ENCODE peak calls at places on chromosomes 7 and 10, in ten cellular contexts. One of them, this sample, is unnamed.

GRCh38 chr10:4359003-4359402 is 467.0 kb upstream of the AKR1E2 start:
- DNase-seq in activated naive CD8-positive, alpha-beta T cell treated with anti-CD3 and anti-CD28 coated beads, Interleukin-2, amount 50 U/mL, for 24 hours: no peak
- DNase-seq in fibroblast of mammary gland: peak
- DNase-seq in NCI-H460: no peak
- DNase-seq in lower lobe of right lung: no peak
- DNase-seq in stimulated activated CD4-positive, alpha-beta T cell treated with anti-CD3 and anti-CD28 coated beads, Interleukin-12 subunit alpha, Interleukin-12 subunit beta, amount 100 ng/mL, for 4 hours: no peak
- DNase-seq in esophagus squamous epithelium: no peak
- DNase-seq in CD8-positive, alpha-beta memory T cell: no peak
- DNase-seq in stimulated activated CD8-positive, alpha-beta memory T cell treated with anti-CD3 and anti-CD28 coated beads, Interleukin-4, amount 100 ng/mL, for 1 hour: no peak
- DNase-seq in NCI-H226: no peak
- DNase-seq in this sample: no peak

GRCh38 chr7:78702770-78703169 is 750.7 kb downstream of the MAGI2 start:
- DNase-seq in NCI-H226: peak
- DNase-seq in fibroblast of mammary gland: peak
- DNase-seq in NCI-H460: no peak
- DNase-seq in esophagus squamous epithelium: no peak
- DNase-seq in activated naive CD8-positive, alpha-beta T cell treated with anti-CD3 and anti-CD28 coated beads, Interleukin-2, amount 50 U/mL, for 24 hours: no peak
- DNase-seq in stimulated activated CD4-positive, alpha-beta T cell treated with anti-CD3 and anti-CD28 coated beads, Interleukin-12 subunit alpha, Interleukin-12 subunit beta, amount 100 ng/mL, for 4 hours: no peak
- DNase-seq in CD8-positive, alpha-beta memory T cell: no peak
- DNase-seq in stimulated activated CD8-positive, alpha-beta memory T cell treated with anti-CD3 and anti-CD28 coated beads, Interleukin-4, amount 100 ng/mL, for 1 hour: no peak
- DNase-seq in lower lobe of right lung: no peak
- DNase-seq in this sample: no peak

GRCh38 chr10:67668448-67668847 is 27.5 kb downstream of the CTNNA3 start:
- DNase-seq in lower lobe of right lung: no peak
- DNase-seq in activated naive CD8-positive, alpha-beta T cell treated with anti-CD3 and anti-CD28 coated beads, Interleukin-2, amount 50 U/mL, for 24 hours: no peak
- DNase-seq in fibroblast of mammary gland: peak
- DNase-seq in NCI-H460: no peak
- DNase-seq in esophagus squamous epithelium: no peak
- DNase-seq in stimulated activated CD4-positive, alpha-beta T cell treated with anti-CD3 and anti-CD28 coated beads, Interleukin-12 subunit alpha, Interleukin-12 subunit beta, amount 100 ng/mL, for 4 hours: no peak
- DNase-seq in NCI-H226: no peak
- DNase-seq in CD8-positive, alpha-beta memory T cell: no peak
- DNase-seq in stimulated activated CD8-positive, alpha-beta memory T cell treated with anti-CD3 and anti-CD28 coated beads, Interleukin-4, amount 100 ng/mL, for 1 hour: no peak
- DNase-seq in this sample: no peak

GRCh38 chr7:3210531-3210930 is 90.5 kb upstream of the SDK1 start:
- DNase-seq in CD8-positive, alpha-beta memory T cell: no peak
- DNase-seq in NCI-H460: no peak
- DNase-seq in stimulated activated CD4-positive, alpha-beta T cell treated with anti-CD3 and anti-CD28 coated beads, Interleukin-12 subunit alpha, Interleukin-12 subunit beta, amount 100 ng/mL, for 4 hours: no peak
- DNase-seq in NCI-H226: no peak
- DNase-seq in activated naive CD8-positive, alpha-beta T cell treated with anti-CD3 and anti-CD28 coated beads, Interleukin-2, amount 50 U/mL, for 24 hours: no peak
- DNase-seq in fibroblast of mammary gland: no peak
- DNase-seq in esophagus squamous epithelium: no peak
- DNase-seq in stimulated activated CD8-positive, alpha-beta memory T cell treated with anti-CD3 and anti-CD28 coated beads, Interleukin-4, amount 100 ng/mL, for 1 hour: no peak
- DNase-seq in lower lobe of right lung: no peak
- DNase-seq in this sample: no peak

GRCh38 chr10:33657154-33657900 is 322.9 kb upstream of the NRP1 start:
- DNase-seq in esophagus squamous epithelium: no peak
- DNase-seq in stimulated activated CD4-positive, alpha-beta T cell treated with anti-CD3 and anti-CD28 coated beads, Interleukin-12 subunit alpha, Interleukin-12 subunit beta, amount 100 ng/mL, for 4 hours: no peak
- DNase-seq in NCI-H460: no peak
- DNase-seq in NCI-H226: no peak
- DNase-seq in CD8-positive, alpha-beta memory T cell: no peak
- DNase-seq in stimulated activated CD8-positive, alpha-beta memory T cell treated with anti-CD3 and anti-CD28 coated beads, Interleukin-4, amount 100 ng/mL, for 1 hour: no peak
- DNase-seq in fibroblast of mammary gland: peak
- DNase-seq in lower lobe of right lung: no peak
- DNase-seq in activated naive CD8-positive, alpha-beta T cell treated with anti-CD3 and anti-CD28 coated beads, Interleukin-2, amount 50 U/mL, for 24 hours: no peak
- DNase-seq in this sample: no peak

GRCh38 chr7:74138334-74138867 is 35.8 kb upstream of the EIF4H start:
- DNase-seq in fibroblast of mammary gland: no peak
- DNase-seq in CD8-positive, alpha-beta memory T cell: no peak
- DNase-seq in lower lobe of right lung: no peak
- DNase-seq in NCI-H460: no peak
- DNase-seq in esophagus squamous epithelium: no peak
- DNase-seq in stimulated activated CD4-positive, alpha-beta T cell treated with anti-CD3 and anti-CD28 coated beads, Interleukin-12 subunit alpha, Interleukin-12 subunit beta, amount 100 ng/mL, for 4 hours: no peak
- DNase-seq in NCI-H226: no peak
- DNase-seq in stimulated activated CD8-positive, alpha-beta memory T cell treated with anti-CD3 and anti-CD28 coated beads, Interleukin-4, amount 100 ng/mL, for 1 hour: no peak
- DNase-seq in activated naive CD8-positive, alpha-beta T cell treated with anti-CD3 and anti-CD28 coated beads, Interleukin-2, amount 50 U/mL, for 24 hours: no peak
- DNase-seq in this sample: no peak

GRCh38 chr7:46163245-46163644 is 242.2 kb upstream of the IGFBP3 start:
- DNase-seq in NCI-H460: no peak
- DNase-seq in stimulated activated CD4-positive, alpha-beta T cell treated with anti-CD3 and anti-CD28 coated beads, Interleukin-12 subunit alpha, Interleukin-12 subunit beta, amount 100 ng/mL, for 4 hours: no peak
- DNase-seq in NCI-H226: no peak
- DNase-seq in stimulated activated CD8-positive, alpha-beta memory T cell treated with anti-CD3 and anti-CD28 coated beads, Interleukin-4, amount 100 ng/mL, for 1 hour: no peak
- DNase-seq in lower lobe of right lung: no peak
- DNase-seq in fibroblast of mammary gland: no peak
- DNase-seq in esophagus squamous epithelium: no peak
- DNase-seq in CD8-positive, alpha-beta memory T cell: no peak
- DNase-seq in activated naive CD8-positive, alpha-beta T cell treated with anti-CD3 and anti-CD28 coated beads, Interleukin-2, amount 50 U/mL, for 24 hours: no peak
- DNase-seq in this sample: no peak

GRCh38 chr10:34116220-34116623 is 698.9 kb downstream of the PARD3 start:
- DNase-seq in CD8-positive, alpha-beta memory T cell: no peak
- DNase-seq in fibroblast of mammary gland: no peak
- DNase-seq in stimulated activated CD8-positive, alpha-beta memory T cell treated with anti-CD3 and anti-CD28 coated beads, Interleukin-4, amount 100 ng/mL, for 1 hour: no peak
- DNase-seq in lower lobe of right lung: no peak
- DNase-seq in NCI-H460: no peak
- DNase-seq in NCI-H226: no peak
- DNase-seq in activated naive CD8-positive, alpha-beta T cell treated with anti-CD3 and anti-CD28 coated beads, Interleukin-2, amount 50 U/mL, for 24 hours: no peak
- DNase-seq in esophagus squamous epithelium: no peak
- DNase-seq in stimulated activated CD4-positive, alpha-beta T cell treated with anti-CD3 and anti-CD28 coated beads, Interleukin-12 subunit alpha, Interleukin-12 subunit beta, amount 100 ng/mL, for 4 hours: no peak
- DNase-seq in this sample: no peak

GRCh38 chr7:155803418-155804376 is 8.6 kb downstream of the SHH start:
- DNase-seq in fibroblast of mammary gland: no peak
- DNase-seq in stimulated activated CD8-positive, alpha-beta memory T cell treated with anti-CD3 and anti-CD28 coated beads, Interleukin-4, amount 100 ng/mL, for 1 hour: no peak
- DNase-seq in activated naive CD8-positive, alpha-beta T cell treated with anti-CD3 and anti-CD28 coated beads, Interleukin-2, amount 50 U/mL, for 24 hours: no peak
- DNase-seq in CD8-positive, alpha-beta memory T cell: peak
- DNase-seq in NCI-H226: no peak
- DNase-seq in NCI-H460: peak
- DNase-seq in stimulated activated CD4-positive, alpha-beta T cell treated with anti-CD3 and anti-CD28 coated beads, Interleukin-12 subunit alpha, Interleukin-12 subunit beta, amount 100 ng/mL, for 4 hours: no peak
- DNase-seq in lower lobe of right lung: peak
- DNase-seq in esophagus squamous epithelium: no peak
- DNase-seq in this sample: peak

GRCh38 chr7:43196379-43196778 is 83.9 kb downstream of the HECW1 start:
- DNase-seq in stimulated activated CD8-positive, alpha-beta memory T cell treated with anti-CD3 and anti-CD28 coated beads, Interleukin-4, amount 100 ng/mL, for 1 hour: no peak
- DNase-seq in stimulated activated CD4-positive, alpha-beta T cell treated with anti-CD3 and anti-CD28 coated beads, Interleukin-12 subunit alpha, Interleukin-12 subunit beta, amount 100 ng/mL, for 4 hours: no peak
- DNase-seq in fibroblast of mammary gland: peak
- DNase-seq in lower lobe of right lung: no peak
- DNase-seq in esophagus squamous epithelium: no peak
- DNase-seq in NCI-H460: no peak
- DNase-seq in activated naive CD8-positive, alpha-beta T cell treated with anti-CD3 and anti-CD28 coated beads, Interleukin-2, amount 50 U/mL, for 24 hours: no peak
- DNase-seq in CD8-positive, alpha-beta memory T cell: no peak
- DNase-seq in NCI-H226: no peak
- DNase-seq in this sample: no peak

GRCh38 chr7:44631458-44632115 is 25.2 kb downstream of the OGDH start:
- DNase-seq in NCI-H460: no peak
- DNase-seq in esophagus squamous epithelium: no peak
- DNase-seq in activated naive CD8-positive, alpha-beta T cell treated with anti-CD3 and anti-CD28 coated beads, Interleukin-2, amount 50 U/mL, for 24 hours: no peak
- DNase-seq in stimulated activated CD4-positive, alpha-beta T cell treated with anti-CD3 and anti-CD28 coated beads, Interleukin-12 subunit alpha, Interleukin-12 subunit beta, amount 100 ng/mL, for 4 hours: no peak
- DNase-seq in CD8-positive, alpha-beta memory T cell: peak
- DNase-seq in NCI-H226: no peak
- DNase-seq in fibroblast of mammary gland: no peak
- DNase-seq in lower lobe of right lung: no peak
- DNase-seq in stimulated activated CD8-positive, alpha-beta memory T cell treated with anti-CD3 and anti-CD28 coated beads, Interleukin-4, amount 100 ng/mL, for 1 hour: no peak
- DNase-seq in this sample: no peak

GRCh38 chr10:117004238-117004626 is 755 bp downstream of the SHTN1 start:
- DNase-seq in stimulated activated CD8-positive, alpha-beta memory T cell treated with anti-CD3 and anti-CD28 coated beads, Interleukin-4, amount 100 ng/mL, for 1 hour: no peak
- DNase-seq in NCI-H460: peak
- DNase-seq in NCI-H226: no peak
- DNase-seq in fibroblast of mammary gland: peak
- DNase-seq in esophagus squamous epithelium: no peak
- DNase-seq in lower lobe of right lung: no peak
- DNase-seq in activated naive CD8-positive, alpha-beta T cell treated with anti-CD3 and anti-CD28 coated beads, Interleukin-2, amount 50 U/mL, for 24 hours: no peak
- DNase-seq in CD8-positive, alpha-beta memory T cell: no peak
- DNase-seq in stimulated activated CD4-positive, alpha-beta T cell treated with anti-CD3 and anti-CD28 coated beads, Interleukin-12 subunit alpha, Interleukin-12 subunit beta, amount 100 ng/mL, for 4 hours: no peak
- DNase-seq in this sample: no peak

GRCh38 chr7:27910341-27910740 is 170.4 kb downstream of the TAX1BP1 start:
- DNase-seq in CD8-positive, alpha-beta memory T cell: no peak
- DNase-seq in lower lobe of right lung: no peak
- DNase-seq in stimulated activated CD8-positive, alpha-beta memory T cell treated with anti-CD3 and anti-CD28 coated beads, Interleukin-4, amount 100 ng/mL, for 1 hour: no peak
- DNase-seq in NCI-H460: no peak
- DNase-seq in esophagus squamous epithelium: no peak
- DNase-seq in fibroblast of mammary gland: no peak
- DNase-seq in stimulated activated CD4-positive, alpha-beta T cell treated with anti-CD3 and anti-CD28 coated beads, Interleukin-12 subunit alpha, Interleukin-12 subunit beta, amount 100 ng/mL, for 4 hours: no peak
- DNase-seq in NCI-H226: no peak
- DNase-seq in activated naive CD8-positive, alpha-beta T cell treated with anti-CD3 and anti-CD28 coated beads, Interleukin-2, amount 50 U/mL, for 24 hours: no peak
- DNase-seq in this sample: no peak

GRCh38 chr10:79248341-79248931 is 98.8 kb upstream of the PPIF start:
- DNase-seq in NCI-H460: no peak
- DNase-seq in NCI-H226: no peak
- DNase-seq in activated naive CD8-positive, alpha-beta T cell treated with anti-CD3 and anti-CD28 coated beads, Interleukin-2, amount 50 U/mL, for 24 hours: peak
- DNase-seq in CD8-positive, alpha-beta memory T cell: no peak
- DNase-seq in fibroblast of mammary gland: no peak
- DNase-seq in stimulated activated CD8-positive, alpha-beta memory T cell treated with anti-CD3 and anti-CD28 coated beads, Interleukin-4, amount 100 ng/mL, for 1 hour: no peak
- DNase-seq in esophagus squamous epithelium: no peak
- DNase-seq in lower lobe of right lung: peak
- DNase-seq in stimulated activated CD4-positive, alpha-beta T cell treated with anti-CD3 and anti-CD28 coated beads, Interleukin-12 subunit alpha, Interleukin-12 subunit beta, amount 100 ng/mL, for 4 hours: no peak
- DNase-seq in this sample: no peak

GRCh38 chr7:148334959-148335577 is 255.5 kb upstream of the C7orf33 start:
- DNase-seq in NCI-H460: no peak
- DNase-seq in fibroblast of mammary gland: peak
- DNase-seq in stimulated activated CD4-positive, alpha-beta T cell treated with anti-CD3 and anti-CD28 coated beads, Interleukin-12 subunit alpha, Interleukin-12 subunit beta, amount 100 ng/mL, for 4 hours: no peak
- DNase-seq in CD8-positive, alpha-beta memory T cell: no peak
- DNase-seq in lower lobe of right lung: no peak
- DNase-seq in activated naive CD8-positive, alpha-beta T cell treated with anti-CD3 and anti-CD28 coated beads, Interleukin-2, amount 50 U/mL, for 24 hours: no peak
- DNase-seq in NCI-H226: no peak
- DNase-seq in stimulated activated CD8-positive, alpha-beta memory T cell treated with anti-CD3 and anti-CD28 coated beads, Interleukin-4, amount 100 ng/mL, for 1 hour: no peak
- DNase-seq in esophagus squamous epithelium: no peak
- DNase-seq in this sample: no peak

GRCh38 chr10:44065788-44066075 is 319.2 kb downstream of the CXCL12 start:
- DNase-seq in stimulated activated CD8-positive, alpha-beta memory T cell treated with anti-CD3 and anti-CD28 coated beads, Interleukin-4, amount 100 ng/mL, for 1 hour: no peak
- DNase-seq in activated naive CD8-positive, alpha-beta T cell treated with anti-CD3 and anti-CD28 coated beads, Interleukin-2, amount 50 U/mL, for 24 hours: no peak
- DNase-seq in lower lobe of right lung: no peak
- DNase-seq in fibroblast of mammary gland: no peak
- DNase-seq in NCI-H226: no peak
- DNase-seq in CD8-positive, alpha-beta memory T cell: no peak
- DNase-seq in NCI-H460: no peak
- DNase-seq in stimulated activated CD4-positive, alpha-beta T cell treated with anti-CD3 and anti-CD28 coated beads, Interleukin-12 subunit alpha, Interleukin-12 subunit beta, amount 100 ng/mL, for 4 hours: no peak
- DNase-seq in esophagus squamous epithelium: no peak
- DNase-seq in this sample: no peak

GRCh38 chr10:88553116-88553752 is 29.9 kb downstream of the RNLS start:
- DNase-seq in fibroblast of mammary gland: peak
- DNase-seq in lower lobe of right lung: no peak
- DNase-seq in NCI-H460: peak
- DNase-seq in stimulated activated CD4-positive, alpha-beta T cell treated with anti-CD3 and anti-CD28 coated beads, Interleukin-12 subunit alpha, Interleukin-12 subunit beta, amount 100 ng/mL, for 4 hours: peak
- DNase-seq in CD8-positive, alpha-beta memory T cell: peak
- DNase-seq in esophagus squamous epithelium: no peak
- DNase-seq in stimulated activated CD8-positive, alpha-beta memory T cell treated with anti-CD3 and anti-CD28 coated beads, Interleukin-4, amount 100 ng/mL, for 1 hour: no peak
- DNase-seq in activated naive CD8-positive, alpha-beta T cell treated with anti-CD3 and anti-CD28 coated beads, Interleukin-2, amount 50 U/mL, for 24 hours: peak
- DNase-seq in NCI-H226: peak
- DNase-seq in this sample: no peak

GRCh38 chr7:20185988-20186387 is 31.2 kb downstream of the MACC1 start:
- DNase-seq in activated naive CD8-positive, alpha-beta T cell treated with anti-CD3 and anti-CD28 coated beads, Interleukin-2, amount 50 U/mL, for 24 hours: no peak
- DNase-seq in CD8-positive, alpha-beta memory T cell: no peak
- DNase-seq in esophagus squamous epithelium: no peak
- DNase-seq in NCI-H226: no peak
- DNase-seq in lower lobe of right lung: no peak
- DNase-seq in stimulated activated CD4-positive, alpha-beta T cell treated with anti-CD3 and anti-CD28 coated beads, Interleukin-12 subunit alpha, Interleukin-12 subunit beta, amount 100 ng/mL, for 4 hours: no peak
- DNase-seq in NCI-H460: no peak
- DNase-seq in stimulated activated CD8-positive, alpha-beta memory T cell treated with anti-CD3 and anti-CD28 coated beads, Interleukin-4, amount 100 ng/mL, for 1 hour: no peak
- DNase-seq in fibroblast of mammary gland: no peak
- DNase-seq in this sample: no peak

GRCh38 chr7:148277042-148277660 is 313.4 kb upstream of the C7orf33 start:
- DNase-seq in esophagus squamous epithelium: no peak
- DNase-seq in fibroblast of mammary gland: no peak
- DNase-seq in activated naive CD8-positive, alpha-beta T cell treated with anti-CD3 and anti-CD28 coated beads, Interleukin-2, amount 50 U/mL, for 24 hours: no peak
- DNase-seq in stimulated activated CD4-positive, alpha-beta T cell treated with anti-CD3 and anti-CD28 coated beads, Interleukin-12 subunit alpha, Interleukin-12 subunit beta, amount 100 ng/mL, for 4 hours: no peak
- DNase-seq in NCI-H226: no peak
- DNase-seq in stimulated activated CD8-positive, alpha-beta memory T cell treated with anti-CD3 and anti-CD28 coated beads, Interleukin-4, amount 100 ng/mL, for 1 hour: no peak
- DNase-seq in CD8-positive, alpha-beta memory T cell: no peak
- DNase-seq in lower lobe of right lung: no peak
- DNase-seq in NCI-H460: no peak
- DNase-seq in this sample: no peak

GRCh38 chr7:77331938-77332695 is 84.0 kb downstream of the GSAP start:
- DNase-seq in lower lobe of right lung: peak
- DNase-seq in CD8-positive, alpha-beta memory T cell: peak
- DNase-seq in NCI-H226: peak
- DNase-seq in esophagus squamous epithelium: no peak
- DNase-seq in fibroblast of mammary gland: peak
- DNase-seq in stimulated activated CD4-positive, alpha-beta T cell treated with anti-CD3 and anti-CD28 coated beads, Interleukin-12 subunit alpha, Interleukin-12 subunit beta, amount 100 ng/mL, for 4 hours: peak
- DNase-seq in NCI-H460: peak
- DNase-seq in activated naive CD8-positive, alpha-beta T cell treated with anti-CD3 and anti-CD28 coated beads, Interleukin-2, amount 50 U/mL, for 24 hours: peak
- DNase-seq in stimulated activated CD8-positive, alpha-beta memory T cell treated with anti-CD3 and anti-CD28 coated beads, Interleukin-4, amount 100 ng/mL, for 1 hour: no peak
- DNase-seq in this sample: no peak

GRCh38 chr10:32256613-32257437 is 90.1 kb downstream of the EPC1 start:
- DNase-seq in fibroblast of mammary gland: peak
- DNase-seq in NCI-H460: peak
- DNase-seq in activated naive CD8-positive, alpha-beta T cell treated with anti-CD3 and anti-CD28 coated beads, Interleukin-2, amount 50 U/mL, for 24 hours: peak
- DNase-seq in NCI-H226: no peak
- DNase-seq in stimulated activated CD8-positive, alpha-beta memory T cell treated with anti-CD3 and anti-CD28 coated beads, Interleukin-4, amount 100 ng/mL, for 1 hour: peak
- DNase-seq in esophagus squamous epithelium: no peak
- DNase-seq in lower lobe of right lung: peak
- DNase-seq in CD8-positive, alpha-beta memory T cell: peak
- DNase-seq in stimulated activated CD4-positive, alpha-beta T cell treated with anti-CD3 and anti-CD28 coated beads, Interleukin-12 subunit alpha, Interleukin-12 subunit beta, amount 100 ng/mL, for 4 hours: peak
- DNase-seq in this sample: no peak

GRCh38 chr7:13179011-13179574 is 491.7 kb downstream of the ARL4A start:
- DNase-seq in lower lobe of right lung: no peak
- DNase-seq in stimulated activated CD8-positive, alpha-beta memory T cell treated with anti-CD3 and anti-CD28 coated beads, Interleukin-4, amount 100 ng/mL, for 1 hour: no peak
- DNase-seq in NCI-H226: peak
- DNase-seq in activated naive CD8-positive, alpha-beta T cell treated with anti-CD3 and anti-CD28 coated beads, Interleukin-2, amount 50 U/mL, for 24 hours: no peak
- DNase-seq in CD8-positive, alpha-beta memory T cell: no peak
- DNase-seq in NCI-H460: no peak
- DNase-seq in fibroblast of mammary gland: peak
- DNase-seq in stimulated activated CD4-positive, alpha-beta T cell treated with anti-CD3 and anti-CD28 coated beads, Interleukin-12 subunit alpha, Interleukin-12 subunit beta, amount 100 ng/mL, for 4 hours: no peak
- DNase-seq in esophagus squamous epithelium: no peak
- DNase-seq in this sample: no peak

GRCh38 chr7:120170849-120171248 is 102.1 kb upstream of the KCND2 start:
- DNase-seq in NCI-H460: no peak
- DNase-seq in stimulated activated CD8-positive, alpha-beta memory T cell treated with anti-CD3 and anti-CD28 coated beads, Interleukin-4, amount 100 ng/mL, for 1 hour: no peak
- DNase-seq in lower lobe of right lung: no peak
- DNase-seq in NCI-H226: peak
- DNase-seq in stimulated activated CD4-positive, alpha-beta T cell treated with anti-CD3 and anti-CD28 coated beads, Interleukin-12 subunit alpha, Interleukin-12 subunit beta, amount 100 ng/mL, for 4 hours: no peak
- DNase-seq in activated naive CD8-positive, alpha-beta T cell treated with anti-CD3 and anti-CD28 coated beads, Interleukin-2, amount 50 U/mL, for 24 hours: no peak
- DNase-seq in esophagus squamous epithelium: no peak
- DNase-seq in fibroblast of mammary gland: peak
- DNase-seq in CD8-positive, alpha-beta memory T cell: no peak
- DNase-seq in this sample: no peak

GRCh38 chr10:23702977-23703414 is 264.1 kb downstream of the OTUD1 start:
- DNase-seq in NCI-H226: peak
- DNase-seq in NCI-H460: peak
- DNase-seq in stimulated activated CD4-positive, alpha-beta T cell treated with anti-CD3 and anti-CD28 coated beads, Interleukin-12 subunit alpha, Interleukin-12 subunit beta, amount 100 ng/mL, for 4 hours: peak
- DNase-seq in fibroblast of mammary gland: peak
- DNase-seq in activated naive CD8-positive, alpha-beta T cell treated with anti-CD3 and anti-CD28 coated beads, Interleukin-2, amount 50 U/mL, for 24 hours: peak
- DNase-seq in esophagus squamous epithelium: no peak
- DNase-seq in lower lobe of right lung: peak
- DNase-seq in CD8-positive, alpha-beta memory T cell: peak
- DNase-seq in stimulated activated CD8-positive, alpha-beta memory T cell treated with anti-CD3 and anti-CD28 coated beads, Interleukin-4, amount 100 ng/mL, for 1 hour: no peak
- DNase-seq in this sample: peak

GRCh38 chr10:131356442-131356841 is 44.9 kb upstream of the TCERG1L start:
- DNase-seq in lower lobe of right lung: no peak
- DNase-seq in activated naive CD8-positive, alpha-beta T cell treated with anti-CD3 and anti-CD28 coated beads, Interleukin-2, amount 50 U/mL, for 24 hours: no peak
- DNase-seq in NCI-H460: no peak
- DNase-seq in NCI-H226: no peak
- DNase-seq in stimulated activated CD8-positive, alpha-beta memory T cell treated with anti-CD3 and anti-CD28 coated beads, Interleukin-4, amount 100 ng/mL, for 1 hour: no peak
- DNase-seq in stimulated activated CD4-positive, alpha-beta T cell treated with anti-CD3 and anti-CD28 coated beads, Interleukin-12 subunit alpha, Interleukin-12 subunit beta, amount 100 ng/mL, for 4 hours: no peak
- DNase-seq in esophagus squamous epithelium: no peak
- DNase-seq in fibroblast of mammary gland: no peak
- DNase-seq in CD8-positive, alpha-beta memory T cell: no peak
- DNase-seq in this sample: no peak

GRCh38 chr7:50266893-50267386 is 37.6 kb upstream of the IKZF1 start:
- DNase-seq in NCI-H226: no peak
- DNase-seq in activated naive CD8-positive, alpha-beta T cell treated with anti-CD3 and anti-CD28 coated beads, Interleukin-2, amount 50 U/mL, for 24 hours: peak
- DNase-seq in NCI-H460: no peak
- DNase-seq in stimulated activated CD8-positive, alpha-beta memory T cell treated with anti-CD3 and anti-CD28 coated beads, Interleukin-4, amount 100 ng/mL, for 1 hour: peak
- DNase-seq in esophagus squamous epithelium: no peak
- DNase-seq in lower lobe of right lung: peak
- DNase-seq in CD8-positive, alpha-beta memory T cell: peak
- DNase-seq in stimulated activated CD4-positive, alpha-beta T cell treated with anti-CD3 and anti-CD28 coated beads, Interleukin-12 subunit alpha, Interleukin-12 subunit beta, amount 100 ng/mL, for 4 hours: peak
- DNase-seq in fibroblast of mammary gland: no peak
- DNase-seq in this sample: no peak

GRCh38 chr7:148238926-148239325 is 351.6 kb upstream of the C7orf33 start:
- DNase-seq in activated naive CD8-positive, alpha-beta T cell treated with anti-CD3 and anti-CD28 coated beads, Interleukin-2, amount 50 U/mL, for 24 hours: no peak
- DNase-seq in NCI-H460: no peak
- DNase-seq in NCI-H226: no peak
- DNase-seq in fibroblast of mammary gland: no peak
- DNase-seq in stimulated activated CD8-positive, alpha-beta memory T cell treated with anti-CD3 and anti-CD28 coated beads, Interleukin-4, amount 100 ng/mL, for 1 hour: no peak
- DNase-seq in CD8-positive, alpha-beta memory T cell: no peak
- DNase-seq in esophagus squamous epithelium: no peak
- DNase-seq in lower lobe of right lung: no peak
- DNase-seq in stimulated activated CD4-positive, alpha-beta T cell treated with anti-CD3 and anti-CD28 coated beads, Interleukin-12 subunit alpha, Interleukin-12 subunit beta, amount 100 ng/mL, for 4 hours: no peak
- DNase-seq in this sample: no peak

GRCh38 chr7:69367785-69368184 is 230.5 kb upstream of the AUTS2 start:
- DNase-seq in activated naive CD8-positive, alpha-beta T cell treated with anti-CD3 and anti-CD28 coated beads, Interleukin-2, amount 50 U/mL, for 24 hours: no peak
- DNase-seq in esophagus squamous epithelium: no peak
- DNase-seq in stimulated activated CD4-positive, alpha-beta T cell treated with anti-CD3 and anti-CD28 coated beads, Interleukin-12 subunit alpha, Interleukin-12 subunit beta, amount 100 ng/mL, for 4 hours: no peak
- DNase-seq in NCI-H226: peak
- DNase-seq in CD8-positive, alpha-beta memory T cell: no peak
- DNase-seq in fibroblast of mammary gland: peak
- DNase-seq in lower lobe of right lung: no peak
- DNase-seq in NCI-H460: peak
- DNase-seq in stimulated activated CD8-positive, alpha-beta memory T cell treated with anti-CD3 and anti-CD28 coated beads, Interleukin-4, amount 100 ng/mL, for 1 hour: no peak
- DNase-seq in this sample: no peak

This sample was measured in posterior vena cava.